ENCODE peak calls at places on chromosome 16, in six cellular contexts. I, Y, E, F, O and J are unnamed samples.

GRCh38 chr16:68645494-68646388 is 631 bp downstream of the CDH3 start:
- DNase-seq in O (no peak), F (no peak), E (no peak), I (no peak), Y (no peak), J (no peak)

GRCh38 chr16:89096768-89097527 is 3.3 kb downstream of the ACSF3 start:
- DNase-seq in E (no peak), F (no peak), Y (no peak), I (no peak), O (no peak), J (no peak)

GRCh38 chr16:85570213-85570734 is 42.8 kb upstream of the GSE1 start:
- DNase-seq in Y (no peak), F (no peak), I (no peak), O (no peak), E (no peak), J (no peak)

GRCh38 chr16:30997000-30997886 is 12.2 kb downstream of the HSD3B7 start:
- DNase-seq in O (peak), I (peak), E (no peak), Y (peak), F (peak), J (peak)

GRCh38 chr16:47986031-47986430 is 169.8 kb downstream of the ABCC12 start:
- DNase-seq in O (no peak), E (no peak), I (no peak), Y (no peak), F (no peak), J (no peak)

GRCh38 chr16:17544785-17545184 is 74.0 kb upstream of the XYLT1 start:
- DNase-seq in Y (no peak), F (no peak), E (no peak), O (no peak), I (no peak), J (no peak)

GRCh38 chr16:4496305-4496704 is 20.1 kb downstream of the HMOX2 start:
- DNase-seq in Y (no peak), F (no peak), E (no peak), I (peak), O (peak), J (peak)

GRCh38 chr16:84535851-84536250 is 31.4 kb upstream of the MEAK7 start:
- DNase-seq in E (no peak), I (no peak), Y (no peak), O (no peak), F (no peak), J (no peak)

GRCh38 chr16:87562201-87562600 is 40.1 kb upstream of the JPH3 start:
- DNase-seq in Y (no peak), E (peak), F (no peak), I (no peak), O (no peak), J (no peak)

GRCh38 chr16:19912445-19913305 is 28.0 kb upstream of the GPRC5B start:
- DNase-seq in Y (no peak), O (peak), I (peak), F (no peak), E (no peak), J (peak)

GRCh38 chr16:50368410-50369132 is at the start of gene BRD7:
- DNase-seq in I (peak), O (peak), F (no peak), Y (peak), E (no peak), J (peak)

GRCh38 chr16:47777191-47777590 is 316.1 kb downstream of the PHKB start:
- DNase-seq in I (peak), F (no peak), Y (no peak), O (peak), E (no peak), J (peak)

GRCh38 chr16:1105888-1106620 is 10.0 kb upstream of the C1QTNF8 start:
- DNase-seq in Y (peak), E (peak), F (no peak), O (peak), I (peak), J (peak)

GRCh38 chr16:28131210-28131609 is 67.7 kb upstream of the GSG1L start:
- DNase-seq in O (no peak), I (no peak), E (no peak), Y (no peak), F (no peak), J (no peak)

GRCh38 chr16:61366006-61366405 is 670.2 kb downstream of the CDH8 start:
- DNase-seq in Y (no peak), O (no peak), I (no peak), F (no peak), E (no peak), J (no peak)

GRCh38 chr16:3842994-3843393 is 37.5 kb downstream of the CREBBP start:
- DNase-seq in Y (no peak), O (no peak), F (no peak), E (no peak), I (no peak), J (no peak)

GRCh38 chr16:1770328-1771071 is 843 bp downstream of the NME3 start:
- DNase-seq in O (peak), F (peak), Y (peak), I (peak), E (no peak), J (peak)

GRCh38 chr16:88792668-88793587 is 7.9 kb upstream of the PIEZO1 start:
- DNase-seq in O (no peak), I (no peak), E (no peak), Y (no peak), F (no peak), J (no peak)

GRCh38 chr16:11280616-11281522 is at the start of gene PRM1:
- DNase-seq in I (no peak), E (no peak), F (no peak), Y (no peak), O (no peak), J (no peak)

GRCh38 chr16:3017262-3017805 is 649 bp downstream of the CLDN6 start:
- DNase-seq in F (no peak), E (no peak), O (no peak), I (no peak), Y (no peak), J (no peak)

GRCh38 chr16:25258856-25259179 is 1.2 kb upstream of the ZKSCAN2 start:
- DNase-seq in O (no peak), I (no peak), E (no peak), F (no peak), Y (no peak), J (no peak)